ENCODE peak calls at places on chromosomes 16 and 17, in nine cellular contexts. One of them, this sample, is unnamed.
A peak's percentile ranks its signal among the peaks of the same experiment; 100 is the strongest.

GRCh38 chr16:85126731-85127662 is 14.7 kb upstream of the CIBAR2 start:
- DNase-seq in CD8-positive, alpha-beta T cell: no peak
- DNase-seq in HFF-Myc: peak; percentile 85
- DNase-seq in H1: peak; percentile 66
- DNase-seq in cardiac fibroblast: peak; percentile 93
- DNase-seq in fibroblast of mammary gland: peak; percentile 82
- DNase-seq in stomach: no peak
- DNase-seq in foreskin fibroblast: peak; percentile 85
- DNase-seq in thoracic aorta: no peak
- DNase-seq in this sample: no peak

GRCh38 chr16:12267491-12267890 is 291.0 kb downstream of the SNX29 start:
- DNase-seq in CD8-positive, alpha-beta T cell: no peak
- DNase-seq in HFF-Myc: no peak
- DNase-seq in H1: no peak
- DNase-seq in cardiac fibroblast: peak; percentile 22
- DNase-seq in fibroblast of mammary gland: no peak
- DNase-seq in stomach: no peak
- DNase-seq in foreskin fibroblast: no peak
- DNase-seq in thoracic aorta: no peak
- DNase-seq in this sample: no peak

GRCh38 chr17:15436399-15437369 is 30.7 kb downstream of the CDRT4 start:
- DNase-seq in CD8-positive, alpha-beta T cell: peak; percentile 16
- DNase-seq in HFF-Myc: peak; percentile 52
- DNase-seq in H1: peak; percentile 56
- DNase-seq in cardiac fibroblast: peak; percentile 82
- DNase-seq in fibroblast of mammary gland: peak; percentile 85
- DNase-seq in stomach: peak; percentile 44
- DNase-seq in foreskin fibroblast: peak; percentile 64
- DNase-seq in thoracic aorta: no peak
- DNase-seq in this sample: peak; percentile 2

GRCh38 chr16:31250782-31251384 is 8.9 kb upstream of the ITGAM start:
- DNase-seq in CD8-positive, alpha-beta T cell: no peak
- DNase-seq in HFF-Myc: no peak
- DNase-seq in H1: no peak
- DNase-seq in cardiac fibroblast: no peak
- DNase-seq in fibroblast of mammary gland: no peak
- DNase-seq in stomach: no peak
- DNase-seq in foreskin fibroblast: no peak
- DNase-seq in thoracic aorta: no peak
- DNase-seq in this sample: no peak

GRCh38 chr17:45146616-45147101 is 1.6 kb upstream of the HEXIM1 start:
- DNase-seq in CD8-positive, alpha-beta T cell: no peak
- DNase-seq in HFF-Myc: no peak
- DNase-seq in H1: no peak
- DNase-seq in cardiac fibroblast: peak; percentile 84
- DNase-seq in fibroblast of mammary gland: peak; percentile 79
- DNase-seq in stomach: peak; percentile 71
- DNase-seq in foreskin fibroblast: no peak
- DNase-seq in thoracic aorta: no peak
- DNase-seq in this sample: peak; percentile 32

GRCh38 chr16:79163666-79164377 is 436.7 kb downstream of the MAF start:
- DNase-seq in CD8-positive, alpha-beta T cell: peak; percentile 11
- DNase-seq in HFF-Myc: no peak
- DNase-seq in H1: no peak
- DNase-seq in cardiac fibroblast: no peak
- DNase-seq in fibroblast of mammary gland: no peak
- DNase-seq in stomach: no peak
- DNase-seq in foreskin fibroblast: no peak
- DNase-seq in thoracic aorta: no peak
- DNase-seq in this sample: no peak

GRCh38 chr17:6330936-6331335 is 104.0 kb downstream of the AIPL1 start:
- DNase-seq in CD8-positive, alpha-beta T cell: no peak
- DNase-seq in HFF-Myc: no peak
- DNase-seq in H1: no peak
- DNase-seq in cardiac fibroblast: no peak
- DNase-seq in fibroblast of mammary gland: no peak
- DNase-seq in stomach: no peak
- DNase-seq in foreskin fibroblast: no peak
- DNase-seq in thoracic aorta: no peak
- DNase-seq in this sample: no peak

GRCh38 chr16:50153648-50154368 is 702 bp downstream of the TENT4B start:
- DNase-seq in CD8-positive, alpha-beta T cell: peak; percentile 52
- DNase-seq in HFF-Myc: no peak
- DNase-seq in H1: peak; percentile 57
- DNase-seq in cardiac fibroblast: peak; percentile 26
- DNase-seq in fibroblast of mammary gland: no peak
- DNase-seq in stomach: no peak
- DNase-seq in foreskin fibroblast: no peak
- DNase-seq in thoracic aorta: no peak
- DNase-seq in this sample: peak; percentile 52

GRCh38 chr17:33049781-33050414 is 58.3 kb downstream of the SPACA3 start:
- DNase-seq in CD8-positive, alpha-beta T cell: peak; percentile 49
- DNase-seq in HFF-Myc: peak; percentile 38
- DNase-seq in H1: peak; percentile 81
- DNase-seq in cardiac fibroblast: peak; percentile 58
- DNase-seq in fibroblast of mammary gland: peak; percentile 55
- DNase-seq in stomach: peak; percentile 62
- DNase-seq in foreskin fibroblast: peak; percentile 21
- DNase-seq in thoracic aorta: no peak
- DNase-seq in this sample: peak; percentile 59

GRCh38 chr17:47231866-47232265 is 21.8 kb upstream of the ITGB3 start:
- DNase-seq in CD8-positive, alpha-beta T cell: no peak
- DNase-seq in HFF-Myc: no peak
- DNase-seq in H1: no peak
- DNase-seq in cardiac fibroblast: no peak
- DNase-seq in fibroblast of mammary gland: no peak
- DNase-seq in stomach: no peak
- DNase-seq in foreskin fibroblast: no peak
- DNase-seq in thoracic aorta: no peak
- DNase-seq in this sample: no peak

GRCh38 chr17:47230864-47231263 is 21.7 kb downstream of the MYL4 start:
- DNase-seq in CD8-positive, alpha-beta T cell: no peak
- DNase-seq in HFF-Myc: no peak
- DNase-seq in H1: no peak
- DNase-seq in cardiac fibroblast: no peak
- DNase-seq in fibroblast of mammary gland: no peak
- DNase-seq in stomach: no peak
- DNase-seq in foreskin fibroblast: no peak
- DNase-seq in thoracic aorta: no peak
- DNase-seq in this sample: peak; percentile 30

GRCh38 chr17:47231334-47231733 is 22.2 kb downstream of the MYL4 start:
- DNase-seq in CD8-positive, alpha-beta T cell: no peak
- DNase-seq in HFF-Myc: no peak
- DNase-seq in H1: no peak
- DNase-seq in cardiac fibroblast: no peak
- DNase-seq in fibroblast of mammary gland: no peak
- DNase-seq in stomach: no peak
- DNase-seq in foreskin fibroblast: no peak
- DNase-seq in thoracic aorta: no peak
- DNase-seq in this sample: no peak

GRCh38 chr17:47227862-47228261 is 18.7 kb downstream of the MYL4 start:
- DNase-seq in CD8-positive, alpha-beta T cell: no peak
- DNase-seq in HFF-Myc: no peak
- DNase-seq in H1: no peak
- DNase-seq in cardiac fibroblast: no peak
- DNase-seq in fibroblast of mammary gland: no peak
- DNase-seq in stomach: no peak
- DNase-seq in foreskin fibroblast: no peak
- DNase-seq in thoracic aorta: no peak
- DNase-seq in this sample: no peak

DNA sequence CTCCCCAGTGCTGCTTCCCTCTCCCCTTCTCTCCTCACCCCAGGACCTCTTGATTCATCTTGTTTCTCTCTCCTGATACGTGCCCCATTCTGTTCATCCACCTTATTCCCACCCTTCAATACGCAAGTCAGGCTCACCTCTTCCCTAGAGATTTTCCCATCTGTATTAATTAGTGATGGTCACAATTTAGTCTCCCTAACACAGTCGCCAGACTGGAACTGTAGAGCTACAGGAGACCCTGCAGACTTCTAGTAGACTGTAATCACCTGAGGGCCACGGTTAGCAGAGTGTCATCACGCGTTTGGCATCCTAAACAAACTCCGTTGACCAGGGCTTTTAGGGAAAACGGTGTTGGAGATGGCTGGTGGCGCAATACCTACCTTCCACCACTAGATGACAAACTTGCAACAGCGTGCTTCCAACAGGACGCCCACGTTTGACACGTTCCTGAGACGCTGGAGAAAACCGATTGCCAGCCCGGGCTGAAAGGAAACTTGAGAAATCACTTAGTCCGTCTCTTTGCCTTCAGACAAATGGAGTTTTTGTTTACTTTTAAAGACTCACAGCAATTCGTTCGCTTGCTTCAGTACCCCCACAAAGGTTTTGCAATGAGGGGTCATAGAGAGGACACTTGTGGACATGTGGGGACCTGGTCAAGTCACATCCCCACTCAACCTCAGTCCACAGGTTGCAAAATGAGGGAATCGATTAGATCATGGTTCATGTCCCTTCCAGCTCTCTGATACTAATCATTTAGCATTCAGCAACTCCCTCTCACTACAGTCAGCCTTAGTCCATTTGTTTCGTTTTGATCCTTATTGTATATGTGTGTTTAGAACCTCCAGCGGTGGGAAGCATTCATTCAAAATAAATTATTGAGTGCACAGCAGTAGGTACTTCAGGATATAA is 20.6 kb downstream of the MYL4 start:
- DNase-seq in CD8-positive, alpha-beta T cell: peak; percentile 69
- DNase-seq in HFF-Myc: peak; percentile 87
- DNase-seq in H1: peak; percentile 83
- DNase-seq in cardiac fibroblast: peak; percentile 97
- DNase-seq in fibroblast of mammary gland: peak; percentile 96
- DNase-seq in stomach: peak; percentile 85
- DNase-seq in foreskin fibroblast: peak; percentile 93
- DNase-seq in thoracic aorta: peak; percentile 76
- DNase-seq in this sample: peak; percentile 91
- H3K4me3 ChIP-seq in CD8-positive, alpha-beta T cell: no peak overlapping the region
- H3K4me3 ChIP-seq in HFF-Myc: no peak overlapping the region
- H3K4me3 ChIP-seq in H1: no peak overlapping the region
- H3K4me3 ChIP-seq in cardiac fibroblast: no peak overlapping the region
- H3K4me3 ChIP-seq in fibroblast of mammary gland: peak overlapping the region; percentile 28
- H3K4me3 ChIP-seq in stomach: peak overlapping the region; percentile 12
- H3K4me3 ChIP-seq in foreskin fibroblast: peak overlapping the region; percentile 12
- H3K4me3 ChIP-seq in thoracic aorta: peak overlapping the region; percentile 49
- H3K4me3 ChIP-seq in this sample: peak overlapping the region; percentile 54

GRCh38 chr16:67284699-67285646 is 5.6 kb downstream of the PLEKHG4 start:
- DNase-seq in CD8-positive, alpha-beta T cell: no peak
- DNase-seq in HFF-Myc: no peak
- DNase-seq in H1: peak; percentile 82
- DNase-seq in cardiac fibroblast: peak; percentile 50
- DNase-seq in fibroblast of mammary gland: peak; percentile 18
- DNase-seq in stomach: peak; percentile 61
- DNase-seq in foreskin fibroblast: no peak
- DNase-seq in thoracic aorta: no peak
- DNase-seq in this sample: peak; percentile 29
- TF ChIP-seq CTCF in CD8-positive, alpha-beta T cell: no peak
- TF ChIP-seq CTCF in HFF-Myc: peak; percentile 44
- TF ChIP-seq CTCF in H1: peak; percentile 92
- TF ChIP-seq CTCF in cardiac fibroblast: peak; percentile 73
- TF ChIP-seq CTCF in fibroblast of mammary gland: peak; percentile 31
- TF ChIP-seq CTCF in stomach: no peak
- TF ChIP-seq CTCF in foreskin fibroblast: peak; percentile 30
- TF ChIP-seq CTCF in thoracic aorta: peak; percentile 47
- TF ChIP-seq CTCF in this sample: peak; percentile 39

GRCh38 chr16:593807-594206 is 3.9 kb downstream of the RAB40C start:
- DNase-seq in CD8-positive, alpha-beta T cell: no peak
- DNase-seq in HFF-Myc: no peak
- DNase-seq in H1: no peak
- DNase-seq in cardiac fibroblast: no peak
- DNase-seq in fibroblast of mammary gland: no peak
- DNase-seq in stomach: no peak
- DNase-seq in foreskin fibroblast: no peak
- DNase-seq in thoracic aorta: no peak
- DNase-seq in this sample: no peak
- H3K4me3 ChIP-seq in CD8-positive, alpha-beta T cell: no peak overlapping the region
- H3K4me3 ChIP-seq in HFF-Myc: no peak overlapping the region
- H3K4me3 ChIP-seq in H1: no peak overlapping the region
- H3K4me3 ChIP-seq in cardiac fibroblast: no peak overlapping the region
- H3K4me3 ChIP-seq in fibroblast of mammary gland: no peak overlapping the region
- H3K4me3 ChIP-seq in stomach: no peak overlapping the region
- H3K4me3 ChIP-seq in foreskin fibroblast: no peak overlapping the region
- H3K4me3 ChIP-seq in thoracic aorta: no peak overlapping the region
- H3K4me3 ChIP-seq in this sample: no peak overlapping the region

DNA sequence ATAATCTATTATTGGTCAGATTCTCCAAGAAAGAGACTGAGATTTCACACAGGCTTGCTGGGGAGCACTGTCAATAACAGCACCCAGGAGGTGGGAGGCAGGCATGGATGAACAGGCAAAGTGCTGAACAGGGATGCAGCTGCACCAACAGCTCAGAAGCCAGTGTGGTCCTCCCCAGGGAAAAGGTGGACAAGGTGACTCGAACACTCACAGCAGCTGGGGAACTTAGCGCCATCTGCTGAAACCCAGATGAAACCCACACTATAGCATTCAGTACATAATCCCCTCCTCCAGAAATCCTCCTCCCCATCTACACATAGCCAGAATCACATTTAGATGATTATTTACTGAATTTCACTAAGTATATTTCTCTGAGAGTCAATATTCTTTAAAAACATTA is 255.2 kb upstream of the WSB1 start:
- DNase-seq in CD8-positive, alpha-beta T cell: no peak
- DNase-seq in HFF-Myc: no peak
- DNase-seq in H1: no peak
- DNase-seq in cardiac fibroblast: no peak
- DNase-seq in fibroblast of mammary gland: no peak
- DNase-seq in stomach: no peak
- DNase-seq in foreskin fibroblast: no peak
- DNase-seq in thoracic aorta: no peak
- DNase-seq in this sample: no peak
- TF ChIP-seq CTCF in CD8-positive, alpha-beta T cell: no peak
- TF ChIP-seq CTCF in HFF-Myc: no peak
- TF ChIP-seq CTCF in H1: no peak
- TF ChIP-seq CTCF in cardiac fibroblast: no peak
- TF ChIP-seq CTCF in fibroblast of mammary gland: no peak
- TF ChIP-seq CTCF in stomach: no peak
- TF ChIP-seq CTCF in foreskin fibroblast: no peak
- TF ChIP-seq CTCF in thoracic aorta: no peak
- TF ChIP-seq CTCF in this sample: no peak

This sample was measured in GM12865.